ENCODE peak calls at places on chromosome 20, in six cellular contexts. L is cardiac muscle cell, B is SJCRH30, W is gastrocnemius medialis, D is H1, G is brain microvascular endothelial cell. U is an unnamed sample.

GRCh38 chr20:31717478-31717946 is 5.2 kb downstream of the BCL2L1 start:
- DNase-seq in L (no peak), B (no peak), W (no peak), D (no peak), G (no peak), U (no peak)

GRCh38 chr20:10492844-10493243 is 57.7 kb downstream of the SLX4IP start:
- DNase-seq in L (no peak), B (no peak), W (no peak), D (no peak), G (no peak), U (no peak)

GRCh38 chr20:63940071-63940471 is 16.1 kb downstream of the UCKL1 start:
- DNase-seq in L (no peak), B (no peak), W (no peak), D (no peak), G (no peak), U (no peak)

GRCh38 chr20:20084296-20084752 is 32.0 kb downstream of the CFAP61 start:
- DNase-seq in L (no peak), B (peak), W (peak), D (no peak), G (no peak), U (peak)

GRCh38 chr20:32206383-32207210 is 946 bp downstream of the PLAGL2 start:
- DNase-seq in L (no peak), B (no peak), W (no peak), D (no peak), G (no peak), U (no peak)

GRCh38 chr20:58038123-58038654 is 190.3 kb downstream of the ANKRD60 start:
- DNase-seq in L (no peak), B (no peak), W (no peak), D (peak), G (no peak), U (no peak)

GRCh38 chr20:33540427-33540826 is 50.5 kb downstream of the CBFA2T2 start:
- DNase-seq in L (no peak), B (no peak), W (no peak), D (no peak), G (no peak), U (no peak)

GRCh38 chr20:20413801-20414200 is 45.9 kb downstream of the INSM1 start:
- DNase-seq in L (peak), B (no peak), W (no peak), D (no peak), G (no peak), U (no peak)

GRCh38 chr20:34511891-34512265 is 4.3 kb upstream of the DYNLRB1 start:
- DNase-seq in L (no peak), B (no peak), W (no peak), D (no peak), G (no peak), U (no peak)

GRCh38 chr20:53409177-53409576 is 184.5 kb downstream of the ZNF217 start:
- DNase-seq in L (no peak), B (no peak), W (no peak), D (no peak), G (no peak), U (no peak)

GRCh38 chr20:25489221-25489863 is 81.9 kb downstream of the GINS1 start:
- DNase-seq in L (no peak), B (no peak), W (no peak), D (no peak), G (no peak), U (no peak)

GRCh38 chr20:58666702-58667101 is 15.6 kb downstream of the STX16 start:
- DNase-seq in L (no peak), B (no peak), W (no peak), D (no peak), G (no peak), U (no peak)

GRCh38 chr20:24100370-24101011 is 111.9 kb upstream of the GGTLC1 start:
- DNase-seq in L (peak), B (peak), W (no peak), D (no peak), G (peak), U (peak)

GRCh38 chr20:62143118-62143975 is at the start of the genes PSMA7 and SS18L1:
- DNase-seq in L (peak), B (peak), W (peak), D (peak), G (peak), U (peak)

GRCh38 chr20:56788041-56788670 is 159.1 kb downstream of the TFAP2C start:
- DNase-seq in L (no peak), B (no peak), W (peak), D (no peak), G (peak), U (no peak)

GRCh38 chr20:31990958-31991705 is 19.1 kb upstream of the CCM2L start:
- DNase-seq in L (no peak), B (peak), W (no peak), D (no peak), G (no peak), U (peak)

GRCh38 chr20:62336329-62336728 is 30.8 kb downstream of the LAMA5 start:
- DNase-seq in L (no peak), B (no peak), W (no peak), D (no peak), G (no peak), U (no peak)

DNA sequence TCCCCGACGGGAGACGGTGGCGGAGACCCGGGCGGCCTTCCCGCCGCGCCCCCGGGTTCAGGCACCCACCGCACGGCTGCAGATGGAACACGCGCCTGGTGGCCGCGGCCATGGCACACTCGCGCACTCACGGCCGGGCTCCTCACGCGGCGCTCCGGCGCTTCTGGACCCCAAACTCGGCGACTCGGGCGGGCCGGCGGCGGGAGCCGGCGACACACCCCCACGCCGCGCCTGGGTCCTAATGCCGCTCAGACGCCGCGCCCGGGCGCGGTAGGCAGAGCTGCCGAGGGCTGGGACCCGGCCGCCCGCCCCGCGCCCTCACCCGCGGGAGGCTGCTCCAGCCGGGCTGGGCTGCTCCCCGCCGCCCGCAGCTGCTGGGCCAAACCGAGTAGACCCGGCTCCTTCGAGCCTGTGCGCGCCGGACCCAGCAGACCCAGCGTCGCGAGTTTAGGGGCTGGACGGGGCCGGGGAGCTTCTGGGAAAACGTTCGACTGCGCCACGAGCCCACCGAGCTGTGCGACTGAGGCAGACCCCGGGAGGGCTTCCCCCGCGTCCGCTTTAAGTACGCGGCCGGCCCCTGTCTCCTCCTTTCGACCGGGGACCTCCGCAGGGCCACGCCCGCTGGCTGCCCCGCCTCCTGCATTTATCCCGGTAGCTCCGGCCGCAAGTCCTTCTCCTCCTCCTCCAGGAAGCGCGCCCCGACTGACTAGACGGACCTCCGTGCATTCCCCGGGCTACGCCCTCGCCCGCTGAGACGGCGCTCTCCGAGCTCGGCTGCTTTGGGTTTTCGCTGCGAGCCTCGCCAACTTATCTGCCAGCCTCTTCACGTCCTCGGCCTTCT is at the start of gene SLC4A11:
- DNase-seq in L (peak), B (peak), W (peak), D (peak), G (no peak), U (peak)
- H3K4me3 ChIP-seq in L (peak), B (peak), W (peak), D (peak), G (peak), U (peak)

DNA sequence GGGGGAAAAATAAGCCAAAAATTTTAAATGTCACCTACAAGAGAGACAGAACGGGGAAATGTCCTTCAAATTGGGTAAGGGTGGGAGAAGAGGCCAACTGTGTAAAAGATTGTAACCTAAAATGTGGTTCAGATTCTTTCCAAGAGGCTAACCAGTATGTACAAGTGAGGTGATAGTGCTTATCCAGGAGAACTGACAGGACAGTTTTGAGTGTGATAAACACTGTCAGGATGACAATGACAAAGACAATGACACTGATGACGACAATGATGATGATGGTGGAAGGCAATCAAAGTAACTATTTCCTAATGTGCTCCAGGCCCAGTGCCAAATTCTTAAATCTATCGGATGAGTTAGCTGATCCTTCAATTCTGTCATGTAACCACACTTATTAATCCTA is 57.3 kb downstream of the TASP1 start:
- DNase-seq in L (no peak), B (no peak), W (no peak), D (no peak), G (no peak), U (no peak)
- H3K4me3 ChIP-seq in L (no peak), B (no peak), W (no peak), D (no peak), G (no peak), U (no peak)

DNA sequence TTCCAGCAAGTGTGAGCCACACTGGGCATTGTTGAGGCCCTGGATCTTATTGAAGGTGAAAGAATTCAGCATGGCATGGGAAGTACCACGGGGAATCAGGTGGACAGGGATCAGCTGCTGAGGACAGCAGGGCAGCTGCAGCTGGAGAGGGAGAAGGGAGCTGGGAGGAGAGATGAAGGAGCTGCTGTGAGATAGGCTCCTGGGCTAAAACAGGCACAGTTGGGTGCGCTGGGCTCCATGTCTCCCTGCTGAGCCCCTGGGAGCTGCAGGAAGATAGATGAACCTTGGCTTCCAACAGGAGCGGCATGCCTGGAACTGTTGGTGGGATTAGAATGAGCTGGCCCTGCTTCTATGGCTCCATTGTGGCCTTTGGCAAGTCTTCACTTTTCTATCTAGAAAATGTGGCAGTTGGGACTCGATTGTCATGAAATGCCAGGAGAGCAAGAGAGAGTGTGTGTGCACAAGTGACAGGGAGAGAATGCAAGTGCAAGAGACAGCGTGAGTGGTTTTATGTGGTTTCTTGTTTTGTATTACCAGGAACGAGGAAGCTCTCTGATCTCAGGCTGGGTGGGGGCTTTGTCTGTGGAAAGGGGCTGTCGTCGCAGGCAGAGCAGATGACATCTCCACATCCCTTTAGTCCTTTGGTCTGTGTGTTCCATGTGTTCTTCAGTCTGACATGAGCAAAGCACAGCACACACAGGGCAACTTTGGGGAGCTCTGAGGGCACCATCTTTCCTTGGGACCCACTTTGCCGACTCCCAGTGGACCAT is 20.4 kb downstream of the SNPH start:
- DNase-seq in L (no peak), B (peak), W (no peak), D (no peak), G (no peak), U (no peak)
- H3K4me3 ChIP-seq in L (no peak), B (no peak), W (no peak), D (no peak), G (no peak), U (no peak)

GRCh38 chr20:47493175-47493953 is 8.3 kb upstream of the NCOA3 start:
- DNase-seq in L (peak), B (peak), W (peak), D (no peak), G (peak), U (peak)
- H3K4me3 ChIP-seq in L (no peak), B (no peak), W (peak), D (no peak), G (no peak), U (peak)

DNA sequence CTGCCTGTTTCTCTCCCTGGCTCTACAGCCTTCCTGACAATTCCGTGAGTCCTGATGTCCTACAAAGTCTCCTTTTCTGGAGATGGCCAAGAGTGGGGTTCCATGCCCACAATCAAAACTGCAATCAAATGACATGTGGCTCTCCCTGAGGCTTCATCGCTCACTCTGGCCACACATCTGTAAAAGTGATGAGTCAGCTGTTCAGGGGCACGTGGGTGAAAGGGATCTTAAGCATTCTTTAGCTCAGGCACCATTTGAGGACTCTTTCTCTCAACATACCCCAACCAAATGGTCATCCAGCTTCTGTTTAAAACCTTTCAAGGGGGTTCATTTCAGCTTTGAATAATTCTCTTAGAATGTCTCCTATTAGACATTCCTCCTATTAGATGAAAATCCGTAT is 42.3 kb upstream of the EYA2 start:
- DNase-seq in L (no peak), B (no peak), W (no peak), D (no peak), G (no peak), U (no peak)
- H3K4me3 ChIP-seq in L (no peak), B (no peak), W (no peak), D (no peak), G (no peak), U (no peak)

GRCh38 chr20:46894971-46895905 is 595 bp downstream of the EYA2 start:
- DNase-seq in L (peak), B (peak), W (no peak), D (peak), G (no peak), U (no peak)
- H3K4me3 ChIP-seq in L (peak), B (peak), W (peak), D (peak), G (peak), U (no peak)

GRCh38 chr20:44936510-44936909 is 23.7 kb downstream of the TOMM34 start:
- DNase-seq in L (no peak), B (no peak), W (no peak), D (no peak), G (no peak), U (no peak)

GRCh38 chr20:44931911-44932310 is 22.1 kb downstream of the PABPC1L start:
- DNase-seq in L (no peak), B (no peak), W (no peak), D (no peak), G (no peak), U (no peak)

GRCh38 chr20:44932916-44933315 is 23.1 kb downstream of the PABPC1L start:
- DNase-seq in L (no peak), B (no peak), W (no peak), D (no peak), G (no peak), U (no peak)

GRCh38 chr20:44928595-44928994 is 18.7 kb downstream of the PABPC1L start:
- DNase-seq in L (no peak), B (no peak), W (no peak), D (no peak), G (no peak), U (no peak)

GRCh38 chr20:44930517-44931168 is 20.8 kb downstream of the PABPC1L start:
- DNase-seq in L (no peak), B (no peak), W (no peak), D (no peak), G (no peak), U (no peak)
- H3K4me3 ChIP-seq in L (no peak), B (no peak), W (no peak), D (no peak), G (no peak), U (no peak)

GRCh38 chr20:46797201-46797600 is 87.8 kb downstream of the SLC2A10 start:
- DNase-seq in L (no peak), B (peak), W (no peak), D (no peak), G (no peak), U (no peak)

GRCh38 chr20:46787986-46788762 is 78.7 kb downstream of the SLC2A10 start:
- DNase-seq in L (no peak), B (peak), W (no peak), D (no peak), G (no peak), U (no peak)

GRCh38 chr20:46789339-46789984 is 80.0 kb downstream of the SLC2A10 start:
- DNase-seq in L (no peak), B (no peak), W (no peak), D (no peak), G (no peak), U (no peak)

GRCh38 chr20:46786566-46786965 is 77.1 kb downstream of the SLC2A10 start:
- DNase-seq in L (no peak), B (no peak), W (no peak), D (no peak), G (no peak), U (no peak)

DNA sequence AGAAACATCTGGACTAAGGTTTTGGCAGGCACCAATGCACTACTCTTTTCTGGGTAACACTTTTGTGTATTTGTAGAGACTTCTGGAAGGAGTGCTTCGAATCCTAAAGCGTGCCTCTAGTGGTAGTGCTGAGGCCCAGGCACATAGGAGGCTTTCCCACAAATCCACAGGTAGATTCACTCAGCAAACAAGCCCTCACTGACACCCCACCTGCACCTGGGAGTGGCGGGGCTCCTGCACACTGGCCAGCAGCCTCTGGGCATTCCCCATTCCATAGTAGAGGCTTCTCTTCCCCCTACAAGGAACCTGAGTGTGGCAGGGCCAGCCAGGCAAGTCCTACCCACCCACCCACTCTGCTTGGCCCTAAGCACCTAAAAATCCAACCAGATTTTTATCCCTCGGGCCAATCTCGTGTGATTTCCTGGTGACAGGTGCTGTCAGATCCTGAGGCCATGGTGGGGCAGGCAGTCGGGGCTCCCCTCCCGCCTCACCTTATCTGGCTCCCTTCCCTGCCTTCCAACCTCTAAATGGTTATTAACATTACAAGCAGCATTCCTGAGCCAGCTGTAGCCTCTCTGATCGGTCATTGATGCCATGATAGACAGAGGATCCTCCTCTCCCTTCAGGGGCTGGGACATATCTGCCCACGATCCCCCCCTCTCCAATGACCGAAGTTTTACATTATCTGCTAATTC is 82.4 kb downstream of the SLC2A10 start:
- DNase-seq in L (no peak), B (peak), W (no peak), D (no peak), G (no peak), U (no peak)
- H3K4me3 ChIP-seq in L (no peak), B (no peak), W (no peak), D (no peak), G (no peak), U (no peak)

GRCh38 chr20:1861347-1861987 is 33.7 kb upstream of the SIRPA start:
- DNase-seq in L (no peak), B (no peak), W (no peak), D (no peak), G (peak), U (no peak)

GRCh38 chr20:1860446-1860845 is 34.8 kb upstream of the SIRPA start:
- DNase-seq in L (no peak), B (peak), W (no peak), D (no peak), G (peak), U (no peak)

GRCh38 chr20:1863296-1863695 is 31.9 kb upstream of the SIRPA start:
- DNase-seq in L (no peak), B (no peak), W (no peak), D (no peak), G (no peak), U (no peak)

GRCh38 chr20:1861996-1862664 is 33.1 kb upstream of the SIRPA start:
- DNase-seq in L (no peak), B (no peak), W (no peak), D (no peak), G (no peak), U (no peak)

DNA sequence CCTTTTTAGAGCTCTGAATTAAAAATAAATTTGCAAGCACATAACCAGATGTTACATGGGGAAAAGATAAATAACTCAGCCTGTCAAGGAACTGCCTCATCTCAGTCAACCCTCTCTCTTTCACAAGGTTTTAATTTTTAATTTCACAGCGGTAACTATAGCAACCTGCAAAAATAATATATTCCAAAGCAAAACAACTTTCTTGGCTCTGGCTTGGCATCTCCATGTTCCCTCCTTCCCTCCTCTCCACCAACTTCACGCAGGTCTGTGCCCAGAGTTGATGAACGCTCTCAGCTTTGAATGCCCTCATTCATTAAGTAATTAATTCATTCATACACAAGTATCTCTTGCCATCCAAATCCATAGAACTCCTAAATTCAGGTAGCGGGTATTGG is 32.5 kb upstream of the SIRPA start:
- DNase-seq in L (no peak), B (no peak), W (no peak), D (no peak), G (no peak), U (no peak)
- H3K4me3 ChIP-seq in L (no peak), B (no peak), W (no peak), D (no peak), G (no peak), U (no peak)